ENCODE peak calls at places on chromosomes 12 and 14, in six cellular contexts. E, J, L, U, V and X are unnamed samples.

GRCh38 chr14:21039059-21039422 is 3.1 kb upstream of the RNASE7 start:
- DNase-seq in E (no peak), J (no peak), L (no peak), U (peak), V (peak), X (no peak)

GRCh38 chr14:85090681-85091080 is 439.3 kb upstream of the FLRT2 start:
- DNase-seq in E (no peak), J (no peak), L (no peak), U (no peak), V (no peak), X (no peak)

GRCh38 chr12:92539966-92540791 is 162.6 kb upstream of the PLEKHG7 start:
- DNase-seq in E (no peak), J (no peak), L (no peak), U (peak), V (peak), X (no peak)

GRCh38 chr12:47778842-47779241 is 5.8 kb downstream of the SLC48A1 start:
- DNase-seq in E (no peak), J (no peak), L (no peak), U (no peak), V (no peak), X (no peak)

GRCh38 chr14:78029471-78030372 is 140.5 kb upstream of the NRXN3 start:
- DNase-seq in E (no peak), J (no peak), L (no peak), U (no peak), V (peak), X (peak)

GRCh38 chr14:102584871-102585869 is 7.3 kb upstream of the RCOR1 start:
- DNase-seq in E (no peak), J (no peak), L (no peak), U (no peak), V (peak), X (peak)

GRCh38 chr14:90903101-90903500 is 86.9 kb upstream of the TTC7B start:
- DNase-seq in E (peak), J (peak), L (peak), U (no peak), V (peak), X (peak)

GRCh38 chr12:115598827-115599226 is 678.7 kb downstream of the MED13L start:
- DNase-seq in E (no peak), J (no peak), L (no peak), U (peak), V (no peak), X (no peak)

GRCh38 chr14:20732477-20732876 is 13.2 kb upstream of the EDDM3A start:
- DNase-seq in E (no peak), J (no peak), L (no peak), U (no peak), V (no peak), X (no peak)

GRCh38 chr14:59187802-59188460 is 536 bp upstream of the DAAM1 start:
- DNase-seq in E (no peak), J (peak), L (peak), U (peak), V (no peak), X (peak)

GRCh38 chr14:91284791-91285548 is 40.5 kb upstream of the GPR68 start:
- DNase-seq in E (peak), J (no peak), L (no peak), U (no peak), V (no peak), X (no peak)

GRCh38 chr12:52515927-52516831 is 4.0 kb downstream of the KRT5 start:
- DNase-seq in E (no peak), J (no peak), L (no peak), U (no peak), V (no peak), X (no peak)

GRCh38 chr12:69779928-69780327 is 41.3 kb downstream of the RAB3IP start:
- DNase-seq in E (no peak), J (no peak), L (peak), U (no peak), V (peak), X (peak)